ENCODE peak calls at places on chromosomes 12 and 14, in eight cellular contexts. C is neural crest cell; N is D341Med; Q is glutamatergic neuron; D is stimulated activated CD4-positive, alpha-beta T cell treated with anti-CD3 and anti-CD28 coated beads, Interleukin-15, amount 100 ng/mL, for 1 hour; K is mucosa of gallbladder; Y is HFF-Myc; A is NCI-H226. O is an unnamed sample.

GRCh38 chr12:102061556-102062418 is at the start of gene WASHC3:
- DNase-seq in Q (peak; percentile 92), D (peak; percentile 84), Y (peak; percentile 61), A (peak; percentile 91), N (peak; percentile 87), K (peak; percentile 96), C (peak; percentile 79), O (peak; percentile 94)

GRCh38 chr14:105300542-105301102 is at the start of gene BRF1:
- DNase-seq in D (peak; percentile 97), Y (no peak), Q (peak; percentile 97), N (peak; percentile 97), C (peak; percentile 91), K (peak; percentile 93), A (peak; percentile 81), O (peak; percentile 93)

GRCh38 chr14:68512088-68512487 is 280.8 kb downstream of the ZFP36L1 start:
- DNase-seq in K (no peak), D (no peak), Q (no peak), A (peak; percentile 19), C (no peak), Y (no peak), N (no peak), O (no peak)

GRCh38 chr12:106274575-106275081 is 26.8 kb upstream of the CKAP4 start:
- DNase-seq in C (no peak), Q (no peak), K (no peak), Y (no peak), N (no peak), A (no peak), D (no peak), O (peak; percentile 56)

GRCh38 chr12:121252712-121253345 is 42.9 kb downstream of the P2RX4 start:
- DNase-seq in Y (no peak), A (no peak), D (no peak), Q (no peak), N (no peak), K (no peak), C (no peak), O (no peak)

GRCh38 chr14:22887260-22887989 is 4.4 kb downstream of the REM2 start:
- DNase-seq in Q (peak; percentile 67), N (no peak), D (peak; percentile 10), Y (no peak), K (peak; percentile 79), A (peak; percentile 36), C (peak; percentile 44), O (peak; percentile 82)

GRCh38 chr14:25150934-25151790 is 101.2 kb upstream of the STXBP6 start:
- DNase-seq in C (no peak), K (no peak), A (peak; percentile 50), D (no peak), Q (no peak), Y (peak; percentile 46), N (peak; percentile 43), O (no peak)

GRCh38 chr12:120230326-120230973 is 29.5 kb upstream of the RPLP0 start:
- DNase-seq in A (peak; percentile 95), C (no peak), D (no peak), K (peak; percentile 59), N (no peak), Q (peak; percentile 50), Y (peak; percentile 95), O (peak; percentile 44)

GRCh38 chr12:56477521-56478225 is 9.3 kb downstream of the SPRYD4 start:
- DNase-seq in A (no peak), Y (no peak), Q (no peak), K (no peak), D (no peak), C (no peak), N (peak; percentile 3), O (no peak)

GRCh38 chr12:119229837-119230236 is 51.1 kb downstream of the HSPB8 start:
- DNase-seq in N (peak; percentile 84), Q (peak; percentile 82), A (peak; percentile 44), C (peak; percentile 61), K (peak; percentile 20), D (no peak), Y (no peak), O (no peak)

GRCh38 chr14:89701079-89702043 is 253.2 kb downstream of the EFCAB11 start:
- DNase-seq in D (peak; percentile 74), N (peak; percentile 90), A (peak; percentile 29), Q (peak; percentile 89), Y (peak; percentile 37), K (peak; percentile 87), C (peak; percentile 74), O (peak; percentile 68)

GRCh38 chr14:22390824-22391461 is 198.1 kb downstream of the DAD1 start:
- DNase-seq in Y (no peak), D (no peak), Q (no peak), C (no peak), N (no peak), K (peak; percentile 61), A (no peak), O (no peak)

GRCh38 chr14:65772901-65773574 is 360.5 kb downstream of the FUT8 start:
- DNase-seq in Q (no peak), C (no peak), N (no peak), K (no peak), Y (no peak), D (no peak), A (no peak), O (peak; percentile 4)

GRCh38 chr14:102949801-102950451 is 27.5 kb downstream of the AMN start:
- DNase-seq in K (peak; percentile 55), C (no peak), Y (no peak), Q (no peak), D (no peak), A (no peak), N (no peak), O (peak; percentile 80)

GRCh38 chr12:13097526-13097925 is 5.9 kb downstream of the GSG1 start:
- DNase-seq in D (no peak), C (no peak), N (no peak), Y (no peak), K (no peak), A (no peak), Q (no peak), O (no peak)

GRCh38 chr14:65164068-65164824 is 61.9 kb upstream of the MAX start:
- DNase-seq in Q (no peak), N (peak; percentile 58), A (no peak), K (peak; percentile 23), Y (peak; percentile 19), C (peak; percentile 49), D (no peak), O (peak; percentile 32)

GRCh38 chr12:72133497-72134055 is 138.6 kb upstream of the TRHDE start:
- DNase-seq in D (no peak), Y (peak; percentile 4), N (no peak), Q (no peak), K (no peak), A (no peak), C (no peak), O (no peak)

GRCh38 chr12:6053541-6053940 is 70.9 kb downstream of the VWF start:
- DNase-seq in N (no peak), Q (no peak), K (no peak), A (peak; percentile 84), Y (no peak), C (no peak), D (no peak), O (no peak)

GRCh38 chr14:93906341-93907329 is 20.5 kb upstream of the FAM181A start:
- DNase-seq in Y (no peak), N (peak; percentile 86), C (peak; percentile 58), K (peak; percentile 51), D (no peak), A (no peak), Q (peak; percentile 79), O (peak; percentile 61)

GRCh38 chr12:53091756-53092155 is 5.7 kb upstream of the IGFBP6 start:
- DNase-seq in A (no peak), C (no peak), K (no peak), N (no peak), D (no peak), Q (no peak), Y (no peak), O (no peak)

GRCh38 chr14:50669441-50669986 is 1.4 kb upstream of the SAV1 start:
- DNase-seq in Q (no peak), K (no peak), C (no peak), Y (no peak), N (no peak), D (no peak), A (no peak), O (no peak)

GRCh38 chr12:82740129-82741000 is 53.7 kb downstream of the TMTC2 start:
- DNase-seq in N (no peak), A (peak; percentile 90), Y (peak; percentile 52), C (no peak), D (no peak), K (no peak), Q (no peak), O (no peak)

GRCh38 chr14:23512156-23512555 is 39.4 kb downstream of the ZFHX2 start:
- DNase-seq in N (peak; percentile 75), C (no peak), Y (no peak), D (no peak), A (no peak), K (no peak), Q (no peak), O (no peak)

GRCh38 chr12:75591628-75592027 is 80.2 kb upstream of the KRR1 start:
- DNase-seq in N (no peak), D (no peak), A (peak; percentile 29), C (no peak), Q (no peak), Y (no peak), K (no peak), O (no peak)

GRCh38 chr12:107610030-107610859 is 75.4 kb upstream of the PWP1 start:
- DNase-seq in K (no peak), A (no peak), N (peak; percentile 76), D (no peak), Y (no peak), Q (peak; percentile 74), C (peak; percentile 46), O (no peak)